ENCODE peak calls at places on chromosomes 13 and 19, in seven cellular contexts. M, C, K, O, J, S and I are unnamed samples.

GRCh38 chr19:35077411-35078223 is 36.1 kb downstream of the HPN start:
- DNase-seq in J (no peak), C (no peak), O (no peak), K (no peak), S (no peak), M (no peak), I (no peak)

GRCh38 chr19:7386308-7386707 is 37.6 kb downstream of the ARHGEF18 start:
- DNase-seq in J (no peak), S (no peak), C (no peak), K (no peak), M (no peak), O (no peak), I (no peak)

GRCh38 chr19:43482193-43482592 is 16.8 kb upstream of the LYPD3 start:
- DNase-seq in M (no peak), S (no peak), O (no peak), J (no peak), K (no peak), C (no peak), I (no peak)

GRCh38 chr13:109389892-109390345 is 396.5 kb downstream of the IRS2 start:
- DNase-seq in J (no peak), O (no peak), K (peak; percentile 97), S (peak; percentile 25), C (no peak), M (no peak), I (no peak)

GRCh38 chr13:98225036-98225940 is 48.2 kb upstream of the RNF113B start:
- DNase-seq in J (no peak), M (no peak), S (no peak), C (no peak), K (no peak), O (no peak), I (no peak)

GRCh38 chr19:4388171-4389063 is 11.9 kb downstream of the SH3GL1 start:
- DNase-seq in S (no peak), O (no peak), K (no peak), J (no peak), M (peak; percentile 46), C (no peak), I (no peak)

GRCh38 chr19:33482486-33482885 is 39.1 kb downstream of the PEPD start:
- DNase-seq in S (peak; percentile 17), O (no peak), C (no peak), J (no peak), K (no peak), M (no peak), I (no peak)

GRCh38 chr19:35811317-35812219 is 1.1 kb downstream of the PRODH2 start:
- DNase-seq in O (no peak), S (no peak), K (no peak), J (no peak), C (no peak), M (no peak), I (no peak)

GRCh38 chr13:86572115-86572514 is 772.9 kb upstream of the SLITRK6 start:
- DNase-seq in O (no peak), S (peak; percentile 80), J (no peak), K (peak; percentile 86), C (no peak), M (no peak), I (peak; percentile 13)

GRCh38 chr13:51584731-51585191 is 499 bp downstream of the WDFY2 start:
- DNase-seq in S (peak; percentile 37), J (no peak), M (peak; percentile 58), O (peak; percentile 92), K (peak; percentile 88), C (peak; percentile 69), I (peak; percentile 5)

GRCh38 chr13:34129422-34129821 is 311.5 kb downstream of the RFC3 start:
- DNase-seq in S (no peak), M (no peak), O (no peak), C (no peak), J (no peak), K (no peak), I (no peak)

GRCh38 chr19:13396256-13397080 is 109.8 kb downstream of the CACNA1A start:
- DNase-seq in J (no peak), M (peak; percentile 32), S (peak; percentile 70), C (no peak), K (peak; percentile 43), O (no peak), I (peak; percentile 42)

GRCh38 chr19:30284209-30284608 is 88.0 kb upstream of the ZNF536 start:
- DNase-seq in J (no peak), C (no peak), S (no peak), M (no peak), K (no peak), O (no peak), I (no peak)

GRCh38 chr13:40583738-40584137 is 82.7 kb downstream of the FOXO1 start:
- DNase-seq in M (no peak), O (no peak), J (no peak), S (no peak), C (no peak), K (no peak), I (no peak)

GRCh38 chr13:105979131-105979530 is 556.3 kb downstream of the EFNB2 start:
- DNase-seq in C (no peak), K (no peak), M (no peak), O (no peak), J (no peak), S (no peak), I (no peak)

GRCh38 chr19:2543463-2544442 is 67.8 kb downstream of the GADD45B start:
- DNase-seq in C (peak; percentile 63), S (peak; percentile 98), O (peak; percentile 94), K (peak; percentile 92), J (peak; percentile 92), M (peak; percentile 98), I (peak; percentile 97)
- TF ChIP-seq POLR2A in C (peak; percentile 48), S (no peak), O (peak; percentile 66), K (peak; percentile 21), J (no peak), M (peak; percentile 55), I (peak; percentile 64)

GRCh38 chr13:59722580-59722900 is 441.2 kb downstream of the DIAPH3 start:
- DNase-seq in S (no peak), O (no peak), J (no peak), K (peak; percentile 15), C (no peak), M (no peak), I (no peak)
- TF ChIP-seq POLR2A in S (no peak), O (no peak), J (no peak), K (no peak), C (no peak), M (no peak), I (no peak)

GRCh38 chr19:18281082-18282020 is at the start of gene JUND:
- DNase-seq in J (peak; percentile 99), C (peak; percentile 85), S (peak; percentile 98), M (peak; percentile 99), K (peak; percentile 97), O (peak; percentile 100), I (peak; percentile 95)

GRCh38 chr19:18282788-18283141 is 1.3 kb upstream of the JUND start:
- DNase-seq in K (peak; percentile 41), M (no peak), O (no peak), C (no peak), J (no peak), S (no peak), I (no peak)

GRCh38 chr19:18280247-18281081 is 958 bp downstream of the JUND start:
- DNase-seq in C (peak; percentile 52), K (peak; percentile 79), O (peak; percentile 96), J (peak; percentile 98), M (peak; percentile 85), S (peak; percentile 69), I (peak; percentile 86)

GRCh38 chr19:18283338-18283737 is 1.9 kb upstream of the JUND start:
- DNase-seq in O (no peak), S (no peak), K (no peak), M (no peak), C (no peak), J (no peak), I (no peak)

GRCh38 chr19:18282021-18282787 is 782 bp upstream of the JUND start:
- DNase-seq in M (no peak), K (peak; percentile 93), J (peak; percentile 88), O (no peak), C (peak; percentile 78), S (no peak), I (peak; percentile 55)
- TF ChIP-seq POLR2A in M (no peak), K (no peak), J (peak; percentile 29), O (no peak), C (no peak), S (peak; percentile 80), I (peak; percentile 74)

DNA sequence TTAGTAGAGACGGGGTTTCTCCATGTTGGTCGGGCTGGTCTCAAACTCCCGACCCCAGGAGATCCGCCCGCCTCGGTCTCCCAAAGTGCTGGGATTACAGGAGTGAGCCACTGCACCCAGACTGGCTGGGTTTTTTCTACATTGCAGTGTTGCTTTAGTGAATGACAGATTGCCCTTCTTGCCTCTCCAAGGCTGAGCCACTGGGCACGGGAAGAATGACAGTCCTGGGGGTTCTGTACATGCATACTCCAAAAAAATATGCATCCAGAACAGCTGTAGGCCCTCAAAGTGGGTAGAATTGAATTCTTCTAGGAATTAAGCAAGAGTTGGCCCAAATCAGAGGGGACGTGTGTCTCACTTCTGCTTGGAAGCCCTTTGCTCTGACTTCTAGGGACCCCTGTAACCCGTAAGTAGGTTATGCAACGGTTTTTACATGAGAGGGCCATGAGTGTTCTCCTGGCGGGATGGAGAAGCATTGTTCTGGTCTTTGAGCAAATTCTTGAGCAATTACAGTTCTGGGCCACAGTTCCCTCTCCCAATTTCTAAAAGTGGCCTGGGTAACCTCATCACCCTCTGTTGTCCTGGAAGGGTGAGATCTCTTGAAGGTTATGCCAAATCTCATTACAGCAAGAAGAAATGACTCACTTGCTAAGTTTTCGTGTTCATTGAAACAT is 3.6 kb downstream of the ACTN4 start:
- DNase-seq in J (no peak), S (peak; percentile 60), M (no peak), C (no peak), K (peak; percentile 81), O (no peak), I (no peak)
- TF ChIP-seq POLR2A in J (no peak), S (no peak), M (no peak), C (no peak), K (no peak), O (no peak), I (no peak)

GRCh38 chr13:31951215-31951678 is 80.3 kb upstream of the FRY start:
- DNase-seq in M (peak; percentile 69), K (peak; percentile 94), C (peak; percentile 8), S (peak; percentile 70), O (no peak), J (peak; percentile 91), I (no peak)
- TF ChIP-seq POLR2A in M (no peak), K (no peak), C (no peak), S (no peak), O (peak; percentile 20), J (no peak), I (no peak)

DNA sequence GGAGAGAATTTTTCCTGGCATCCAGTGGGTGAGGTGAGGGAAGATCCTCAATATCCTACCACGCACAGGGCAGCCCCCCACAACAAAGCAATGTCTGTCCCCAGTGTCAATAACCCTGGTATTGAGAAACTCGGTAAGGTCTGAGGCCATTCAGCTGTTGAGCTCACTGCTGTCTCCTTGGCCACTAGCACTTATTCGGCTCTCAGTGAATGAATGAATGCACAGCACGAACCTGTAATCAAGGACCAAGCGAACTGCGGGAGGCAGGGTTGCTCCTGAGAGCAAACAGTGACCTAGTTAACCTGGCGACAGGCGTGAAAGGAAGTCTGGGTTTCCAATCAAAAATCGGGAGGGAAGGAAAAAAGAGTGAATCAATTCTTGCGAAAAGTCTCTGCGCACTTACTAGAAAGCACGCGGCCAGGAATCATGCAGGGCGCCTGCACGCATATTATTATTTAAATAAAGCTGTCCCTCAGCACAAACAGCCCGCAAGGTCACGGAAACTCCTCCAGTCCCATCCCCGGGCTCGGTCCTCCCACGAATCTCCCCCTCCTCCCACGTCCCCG is 538 bp downstream of the ZSCAN5A start:
- DNase-seq in O (no peak), J (no peak), K (no peak), S (peak; percentile 22), C (no peak), M (no peak), I (peak; percentile 28)
- TF ChIP-seq POLR2A in O (no peak), J (no peak), K (no peak), S (no peak), C (no peak), M (no peak), I (no peak)